ENCODE peak calls at places on chromosomes 3 and 15, in eight cellular contexts. T is natural killer cell; I is activated CD8-positive, alpha-beta memory T cell treated with anti-CD3 and anti-CD28 coated beads for 24 hours; P is AG09309; Z is GF-D8; O is amniotic stem cell; G is stromal cell of bone marrow; J is endodermal cell. A is an unnamed sample.

GRCh38 chr3:131361464-131362421 is 19.8 kb upstream of the NUDT16 start:
- DNase-seq in T (no peak), I (no peak), P (no peak), Z (no peak), O (no peak), G (no peak), J (peak; percentile 98), A (peak; percentile 48)

GRCh38 chr3:64685800-64686445 is 1.9 kb downstream of the ADAMTS9 start:
- DNase-seq in T (no peak), I (no peak), P (peak; percentile 67), Z (no peak), O (peak; percentile 85), G (peak; percentile 87), J (peak; percentile 96), A (no peak)

GRCh38 chr15:72599855-72600464 is 54.5 kb upstream of the GOLGA6B start:
- DNase-seq in T (no peak), I (no peak), P (peak; percentile 28), Z (no peak), O (no peak), G (peak; percentile 44), J (peak; percentile 60), A (peak; percentile 26)

GRCh38 chr3:77967621-77968020 is 927.7 kb downstream of the ROBO2 start:
- DNase-seq in T (no peak), I (no peak), P (no peak), Z (no peak), O (no peak), G (no peak), J (no peak), A (no peak)

GRCh38 chr15:58748040-58748786 is 1.3 kb downstream of the ADAM10 start:
- DNase-seq in T (no peak), I (no peak), P (no peak), Z (no peak), O (no peak), G (no peak), J (no peak), A (peak; percentile 47)

GRCh38 chr3:133459400-133459799 is 59.5 kb downstream of the BFSP2 start:
- DNase-seq in T (no peak), I (no peak), P (no peak), Z (no peak), O (no peak), G (no peak), J (no peak), A (no peak)

GRCh38 chr3:144362126-144362525 is 390.5 kb downstream of the DIPK2A start:
- DNase-seq in T (no peak), I (no peak), P (peak; percentile 18), Z (no peak), O (no peak), G (peak; percentile 6), J (no peak), A (no peak)

GRCh38 chr15:45249125-45249780 is 2.8 kb upstream of the SLC28A2 start:
- DNase-seq in T (no peak), I (no peak), P (no peak), Z (no peak), O (no peak), G (no peak), J (no peak), A (no peak)

GRCh38 chr3:51963951-51964451 is 3.3 kb downstream of the PCBP4 start:
- DNase-seq in T (no peak), I (no peak), P (no peak), Z (no peak), O (no peak), G (no peak), J (peak; percentile 52), A (no peak)

GRCh38 chr15:37103475-37104071 is 3.2 kb upstream of the MEIS2 start:
- DNase-seq in T (no peak), I (no peak), P (no peak), Z (no peak), O (no peak), G (no peak), J (no peak), A (no peak)

GRCh38 chr15:73318463-73319351 is 50.1 kb downstream of the HCN4 start:
- DNase-seq in T (no peak), I (no peak), P (no peak), Z (no peak), O (no peak), G (no peak), J (peak; percentile 74), A (no peak)

GRCh38 chr15:66692391-66692790 is 9.6 kb upstream of the SMAD6 start:
- DNase-seq in T (no peak), I (no peak), P (no peak), Z (no peak), O (no peak), G (no peak), J (no peak), A (no peak)

GRCh38 chr3:30516238-30516637 is 90.2 kb upstream of the TGFBR2 start:
- DNase-seq in T (no peak), I (no peak), P (no peak), Z (no peak), O (no peak), G (no peak), J (no peak), A (no peak)

GRCh38 chr3:128632301-128632700 is 18.3 kb downstream of the RPN1 start:
- DNase-seq in T (no peak), I (no peak), P (no peak), Z (no peak), O (no peak), G (no peak), J (no peak), A (no peak)

GRCh38 chr15:49154359-49154758 is 1.0 kb downstream of the COPS2 start:
- DNase-seq in T (no peak), I (no peak), P (no peak), Z (no peak), O (no peak), G (no peak), J (no peak), A (no peak)

GRCh38 chr3:52141751-52142150 is 12.5 kb downstream of the POC1A start:
- DNase-seq in T (no peak), I (no peak), P (no peak), Z (no peak), O (no peak), G (no peak), J (no peak), A (no peak)

GRCh38 chr3:38582316-38582715 is 67.2 kb downstream of the SCN5A start:
- DNase-seq in T (peak; percentile 5), I (peak; percentile 19), P (no peak), Z (no peak), O (no peak), G (no peak), J (peak; percentile 67), A (no peak)

A was measured in activated CD4-positive, alpha-beta memory T cell treated with anti-CD3 and anti-CD28 coated beads, Interleukin-2, amount 10 ng/mL, durations not matched to agents 7 days and 5 days.